ENCODE peak calls at places on chromosomes 12 and 14, in five cellular contexts. I is fibroblast of lung, C is neural progenitor cell, X is H9, R is GM23338. A is an unnamed sample.

GRCh38 chr12:132329036-132329738 is at the start of gene GALNT9:
- DNase-seq in I (peak), C (peak), X (peak), R (peak), A (no peak)

GRCh38 chr12:53817021-53817389 is 65.2 kb upstream of the CISTR start:
- DNase-seq in I (no peak), C (no peak), X (no peak), R (no peak), A (no peak)

GRCh38 chr12:14936224-14936861 is 2.0 kb downstream of the ERP27 start:
- DNase-seq in I (no peak), C (peak), X (peak), R (peak), A (no peak)

GRCh38 chr14:73246387-73247150 is 9.3 kb downstream of the PAPLN start:
- DNase-seq in I (no peak), C (no peak), X (no peak), R (no peak), A (peak)

GRCh38 chr14:95497561-95498011 is 18.9 kb downstream of the SYNE3 start:
- DNase-seq in I (no peak), C (no peak), X (no peak), R (no peak), A (peak)

GRCh38 chr12:32589165-32589891 is 89.8 kb upstream of the DNM1L start:
- DNase-seq in I (no peak), C (no peak), X (no peak), R (no peak), A (no peak)

GRCh38 chr14:71692496-71692895 is 239.7 kb upstream of the RGS6 start:
- DNase-seq in I (peak), C (no peak), X (no peak), R (no peak), A (no peak)

GRCh38 chr14:103514596-103515421 is 7.8 kb downstream of the CKB start:
- DNase-seq in I (no peak), C (no peak), X (no peak), R (no peak), A (no peak)

GRCh38 chr14:68762944-68763831 is 29.7 kb downstream of the ZFP36L1 start:
- DNase-seq in I (peak), C (peak), X (peak), R (peak), A (peak)

DNA sequence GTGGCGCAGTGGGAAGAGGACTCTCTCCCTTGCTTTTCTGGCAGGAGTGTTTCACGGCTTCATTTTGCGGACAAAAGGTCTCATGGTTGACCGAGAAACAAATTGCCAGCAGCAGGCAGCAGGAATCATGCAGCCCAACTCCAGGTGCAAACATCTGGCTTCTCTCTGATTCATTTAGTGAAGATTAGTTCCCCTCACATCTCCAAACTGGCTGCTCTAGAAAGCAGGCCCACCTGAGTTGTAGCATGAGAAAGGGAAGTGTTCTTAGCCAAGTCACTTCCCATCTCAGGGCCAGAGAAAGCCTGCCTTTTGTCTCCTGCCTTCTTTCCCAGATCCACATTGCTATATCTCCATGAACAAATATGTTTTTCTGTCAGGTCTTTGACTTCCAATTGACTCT is 120.8 kb upstream of the CCDC196 start:
- DNase-seq in I (no peak), C (no peak), X (no peak), R (no peak), A (no peak)
- H3K4me2 ChIP-seq in I (no peak), C (no peak), X (no peak), R (no peak), A (no peak)

GRCh38 chr14:65432361-65432948 is 19.9 kb downstream of the FUT8 start:
- DNase-seq in I (peak), C (no peak), X (no peak), R (no peak), A (no peak)

GRCh38 chr14:65433646-65434045 is 21.1 kb downstream of the FUT8 start:
- DNase-seq in I (no peak), C (no peak), X (no peak), R (no peak), A (no peak)

GRCh38 chr14:65431951-65432350 is 19.4 kb downstream of the FUT8 start:
- DNase-seq in I (peak), C (no peak), X (no peak), R (no peak), A (no peak)

GRCh38 chr14:65433157-65433556 is 20.6 kb downstream of the FUT8 start:
- DNase-seq in I (no peak), C (no peak), X (no peak), R (no peak), A (no peak)

DNA sequence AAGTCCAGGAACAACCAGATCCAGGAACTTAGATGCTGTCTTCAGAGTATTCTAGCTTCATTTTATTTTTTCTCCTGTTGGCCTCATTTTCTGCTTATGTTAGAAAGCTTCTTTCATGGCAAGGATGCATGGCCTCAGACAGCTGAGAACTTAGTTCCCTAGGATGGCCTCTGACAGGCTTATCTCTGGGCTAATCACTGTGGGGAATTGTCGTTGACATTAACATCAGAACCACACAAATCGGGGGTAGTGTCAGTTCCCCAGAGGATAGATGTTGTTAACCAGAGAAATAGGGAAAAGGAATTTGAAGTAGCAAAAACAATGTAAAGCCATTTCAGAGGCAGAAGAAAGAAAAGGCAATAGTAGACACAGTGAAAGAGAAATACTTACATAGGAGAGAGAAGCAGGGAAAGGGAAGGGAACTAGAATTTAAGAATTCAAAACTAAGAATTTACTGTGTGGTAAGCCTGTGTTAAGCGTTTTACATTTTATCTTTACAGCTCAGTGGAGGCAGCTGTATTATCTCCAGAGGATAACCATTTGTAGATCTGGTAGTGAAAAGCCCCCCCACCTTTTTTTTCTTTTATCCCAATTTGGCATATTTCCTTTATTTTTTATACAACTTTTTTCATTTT is 21.8 kb downstream of the FUT8 start:
- DNase-seq in I (no peak), C (no peak), X (no peak), R (peak), A (no peak)
- H3K4me2 ChIP-seq in I (no peak), C (no peak), X (no peak), R (peak), A (no peak)

GRCh38 chr12:48003226-48004038 is 844 bp downstream of the COL2A1 start:
- DNase-seq in I (no peak), C (peak), X (peak), R (peak), A (no peak)

GRCh38 chr12:48001426-48002178 is 2.7 kb downstream of the COL2A1 start:
- DNase-seq in I (peak), C (peak), X (peak), R (peak), A (peak)

GRCh38 chr12:48002773-48003218 is 1.5 kb downstream of the COL2A1 start:
- DNase-seq in I (peak), C (peak), X (no peak), R (peak), A (peak)

GRCh38 chr12:48000878-48001321 is 3.4 kb downstream of the COL2A1 start:
- DNase-seq in I (peak), C (peak), X (peak), R (peak), A (peak)

GRCh38 chr12:48002179-48002601 is 2.1 kb downstream of the COL2A1 start:
- DNase-seq in I (peak), C (peak), X (peak), R (peak), A (peak)
- H3K4me2 ChIP-seq in I (peak), C (peak), X (peak), R (peak), A (peak)

DNA sequence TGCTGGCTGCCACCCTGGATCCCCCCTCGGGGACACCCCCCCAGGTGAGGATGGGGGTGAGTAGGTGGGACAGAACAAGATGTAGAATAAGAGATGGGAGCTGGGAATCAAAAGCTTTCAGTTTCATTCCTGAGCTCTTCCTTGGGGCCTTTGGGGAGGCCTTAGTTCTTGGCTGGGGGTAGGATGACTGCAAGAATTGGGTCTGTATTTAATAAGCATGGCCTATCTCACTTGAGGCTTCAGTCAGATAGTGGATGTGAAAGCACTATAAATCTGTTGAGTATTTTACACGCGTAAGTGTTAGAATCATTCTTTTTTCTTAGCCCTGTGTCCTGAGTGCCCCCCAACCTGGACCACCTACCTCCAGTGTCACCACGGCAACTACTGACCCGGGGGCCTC is 4.6 kb downstream of the MBD6 start:
- DNase-seq in I (no peak), C (no peak), X (no peak), R (no peak), A (no peak)
- H3K4me2 ChIP-seq in I (no peak), C (no peak), X (no peak), R (no peak), A (no peak)

GRCh38 chr12:65840793-65841670 is 16.7 kb downstream of the HMGA2 start:
- DNase-seq in I (no peak), C (no peak), X (peak), R (peak), A (no peak)
- H3K4me2 ChIP-seq in I (peak), C (no peak), X (no peak), R (no peak), A (peak)

DNA sequence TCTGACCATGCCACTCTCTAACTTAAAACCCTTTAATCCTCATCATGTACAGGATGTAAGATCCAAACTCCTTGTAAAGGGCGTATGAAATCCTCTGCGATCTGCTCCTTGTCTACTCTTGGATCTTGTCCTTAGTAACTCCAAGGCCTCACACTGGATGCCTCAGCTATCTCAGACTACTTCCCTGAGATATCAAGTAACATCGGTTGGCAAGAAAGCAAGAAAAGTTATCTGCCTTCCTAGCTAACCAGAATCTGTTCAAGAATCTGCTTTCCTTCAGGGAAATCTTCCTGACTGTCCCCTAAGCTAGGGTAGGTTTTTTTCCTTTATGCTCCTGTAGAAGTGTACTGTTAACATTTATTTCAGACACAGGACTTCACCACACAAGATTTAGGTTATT is 82.6 kb downstream of the TAOK3 start:
- DNase-seq in I (peak), C (no peak), X (no peak), R (no peak), A (no peak)
- H3K4me2 ChIP-seq in I (no peak), C (no peak), X (no peak), R (no peak), A (no peak)

GRCh38 chr12:85076688-85077430 is 40.7 kb downstream of the LRRIQ1 start:
- DNase-seq in I (peak), C (peak), X (no peak), R (peak), A (peak)
- H3K4me2 ChIP-seq in I (no peak), C (no peak), X (no peak), R (no peak), A (peak)

A was measured in SK-N-SH.